ENCODE peak calls at places on chromosomes 2 and 18, in five cellular contexts. O is PC-9, T is epithelial cell of esophagus, S is cardiac muscle cell, X is brain microvascular endothelial cell. N is an unnamed sample.

GRCh38 chr2:72830273-72830672 is 4.4 kb upstream of the EXOC6B start:
- DNase-seq in O (no peak), T (no peak), S (no peak), X (no peak), N (no peak)

GRCh38 chr2:127909019-127909418 is 23.3 kb upstream of the AMMECR1L start:
- DNase-seq in O (peak), T (no peak), S (no peak), X (no peak), N (no peak)

GRCh38 chr2:12033494-12033893 is 287.1 kb downstream of the LPIN1 start:
- DNase-seq in O (no peak), T (no peak), S (no peak), X (no peak), N (no peak)

GRCh38 chr18:13232060-13232917 is 13.7 kb downstream of the LDLRAD4 start:
- DNase-seq in O (no peak), T (no peak), S (no peak), X (no peak), N (no peak)

GRCh38 chr18:74840492-74841167 is 243.0 kb downstream of the ZNF407 start:
- DNase-seq in O (no peak), T (peak), S (no peak), X (peak), N (no peak)

GRCh38 chr2:17326717-17327116 is 191.5 kb downstream of the RAD51AP2 start:
- DNase-seq in O (no peak), T (no peak), S (no peak), X (no peak), N (no peak)

GRCh38 chr2:8642332-8643078 is 39.4 kb upstream of the ID2 start:
- DNase-seq in O (no peak), T (no peak), S (no peak), X (no peak), N (no peak)

GRCh38 chr18:10141559-10141958 is 227.7 kb downstream of the VAPA start:
- DNase-seq in O (no peak), T (no peak), S (no peak), X (no peak), N (no peak)

GRCh38 chr2:222290691-222291484 is 7.9 kb downstream of the PAX3 start:
- DNase-seq in O (no peak), T (no peak), S (peak), X (no peak), N (no peak)

GRCh38 chr18:70072678-70073077 is 125.0 kb upstream of the CD226 start:
- DNase-seq in O (no peak), T (peak), S (peak), X (peak), N (no peak)

GRCh38 chr2:11938196-11938595 is 191.8 kb downstream of the LPIN1 start:
- DNase-seq in O (no peak), T (peak), S (no peak), X (no peak), N (no peak)

GRCh38 chr2:110869472-110870446 is 137.4 kb downstream of the ACOXL start:
- DNase-seq in O (peak), T (no peak), S (peak), X (peak), N (no peak)